ENCODE peak calls at places on chromosome 3, in nine cellular contexts. B is NCI-H2171 treated with DMSO at 0.1 percent for 48 hours; J is mucosa of descending colon; Q is NAMALWA; X is hepatocyte; L is stimulated activated CD4-positive, alpha-beta T cell treated with anti-CD3 and anti-CD28 coated beads, TNF-alpha, amount 100 ng/mL, for 1 hour; U is nucleus accumbens; W is stimulated activated CD8-positive, alpha-beta memory T cell treated with anti-CD3 and anti-CD28 coated beads, Interleukin-2, amount 100 ng/mL, for 48 hours; N is lung microvascular endothelial cell. M is an unnamed sample.

GRCh38 chr3:133360476-133360875 is 39.4 kb upstream of the BFSP2 start:
- DNase-seq in B (no peak), J (no peak), Q (no peak), X (no peak), L (no peak), U (no peak), W (no peak), N (no peak), M (no peak)

GRCh38 chr3:132135628-132136333 is 101.0 kb upstream of the CPNE4 start:
- DNase-seq in B (no peak), J (no peak), Q (no peak), X (peak; percentile 19), L (no peak), U (no peak), W (no peak), N (peak; percentile 4), M (no peak)

GRCh38 chr3:39744746-39745145 is 64.7 kb upstream of the MYRIP start:
- DNase-seq in B (no peak), J (no peak), Q (no peak), X (no peak), L (no peak), U (no peak), W (no peak), N (no peak), M (no peak)

GRCh38 chr3:71208273-71209095 is 375.0 kb downstream of the FOXP1 start:
- DNase-seq in B (peak; percentile 58), J (no peak), Q (no peak), X (peak; percentile 59), L (no peak), U (no peak), W (no peak), N (no peak), M (no peak)

GRCh38 chr3:42823351-42823750 is 14.1 kb downstream of the ACKR2 start:
- DNase-seq in B (no peak), J (no peak), Q (no peak), X (no peak), L (no peak), U (no peak), W (no peak), N (no peak), M (peak; percentile 14)

GRCh38 chr3:178084938-178085816 is 451.1 kb upstream of the KCNMB2 start:
- DNase-seq in B (peak; percentile 96), J (peak; percentile 66), Q (peak; percentile 8), X (peak; percentile 90), L (no peak), U (peak; percentile 89), W (no peak), N (peak; percentile 87), M (peak; percentile 95)

GRCh38 chr3:15557511-15557946 is 36.0 kb upstream of the COLQ start:
- DNase-seq in B (peak; percentile 36), J (peak; percentile 35), Q (peak; percentile 91), X (peak; percentile 85), L (peak; percentile 6), U (no peak), W (peak; percentile 17), N (peak; percentile 88), M (peak; percentile 52)

GRCh38 chr3:141331370-141332318 is 36.7 kb upstream of the ZBTB38 start:
- DNase-seq in B (no peak), J (peak; percentile 42), Q (no peak), X (peak; percentile 84), L (no peak), U (no peak), W (no peak), N (peak; percentile 35), M (no peak)

GRCh38 chr3:13427662-13428603 is 7.8 kb upstream of the NUP210 start:
- DNase-seq in B (no peak), J (no peak), Q (peak; percentile 42), X (no peak), L (no peak), U (no peak), W (no peak), N (no peak), M (peak; percentile 48)

GRCh38 chr3:42101048-42101447 is 9.9 kb downstream of the TRAK1 start:
- DNase-seq in B (no peak), J (no peak), Q (no peak), X (no peak), L (no peak), U (no peak), W (no peak), N (peak; percentile 84), M (no peak)

GRCh38 chr3:72821170-72821781 is 27.0 kb downstream of the SHQ1 start:
- DNase-seq in B (no peak), J (peak; percentile 54), Q (no peak), X (peak; percentile 53), L (no peak), U (no peak), W (no peak), N (peak; percentile 98), M (no peak)

GRCh38 chr3:156253150-156253549 is 132.8 kb downstream of the KCNAB1 start:
- DNase-seq in B (no peak), J (no peak), Q (no peak), X (no peak), L (no peak), U (no peak), W (no peak), N (no peak), M (no peak)

GRCh38 chr3:70832035-70832795 is 519.8 kb upstream of the MDFIC2 start:
- DNase-seq in B (no peak), J (no peak), Q (no peak), X (no peak), L (no peak), U (no peak), W (no peak), N (peak; percentile 84), M (no peak)

GRCh38 chr3:78858910-78859309 is 908.9 kb downstream of the ROBO1 start:
- DNase-seq in B (no peak), J (no peak), Q (no peak), X (no peak), L (no peak), U (no peak), W (no peak), N (no peak), M (no peak)

GRCh38 chr3:113834983-113835382 is 3.6 kb upstream of the GRAMD1C start:
- DNase-seq in B (no peak), J (no peak), Q (no peak), X (no peak), L (no peak), U (no peak), W (no peak), N (peak; percentile 35), M (no peak)